ENCODE peak calls at places on chromosomes 13 and 19, in ten cellular contexts. K is right atrium auricular region, X is Peyer's patch, A is Panc1, J is thoracic aorta, P is cardiac muscle cell, O is lower lobe of right lung, S is esophagus squamous epithelium, L is lung, F is aorta. G is an unnamed sample. For H3K36me3 and H3K9me3, the result is how much of the 10 kb centered on the place peaks cover.

GRCh38 chr19:50673118-50673517 is 23.9 kb downstream of the C19orf81 start:
- DNase-seq in K (no peak), X (no peak), A (no peak), J (no peak), P (no peak), O (no peak), S (no peak), L (no peak), F (no peak), G (no peak)

GRCh38 chr19:16386619-16387240 is 62.1 kb downstream of the KLF2 start:
- DNase-seq in K (peak), X (peak), A (peak), J (no peak), P (peak), O (no peak), S (no peak), L (no peak), F (no peak), G (peak)

GRCh38 chr13:100230813-100231575 is 142.1 kb downstream of the PCCA start:
- DNase-seq in K (no peak), X (no peak), A (no peak), J (no peak), P (peak), O (no peak), S (no peak), L (no peak), F (no peak), G (no peak)

GRCh38 chr19:32129141-32129540 is 216.3 kb upstream of the ZNF507 start:
- DNase-seq in K (no peak), X (no peak), A (no peak), J (no peak), P (no peak), O (no peak), S (no peak), L (no peak), F (no peak), G (no peak)

GRCh38 chr19:38596057-38596981 is 21.4 kb downstream of the MAP4K1 start:
- DNase-seq in K (no peak), X (peak), A (peak), J (no peak), P (peak), O (peak), S (no peak), L (peak), F (no peak), G (peak)

GRCh38 chr13:32153056-32153455 is 121.5 kb downstream of the FRY start:
- DNase-seq in K (no peak), X (no peak), A (no peak), J (no peak), P (no peak), O (no peak), S (no peak), L (no peak), F (no peak), G (no peak)

GRCh38 chr19:35000647-35001501 is 751 bp downstream of the GRAMD1A start:
- DNase-seq in K (no peak), X (peak), A (no peak), J (no peak), P (peak), O (peak), S (no peak), L (no peak), F (no peak), G (no peak)

GRCh38 chr19:39410620-39411005 is 1.9 kb upstream of the PLEKHG2 start:
- DNase-seq in K (no peak), X (no peak), A (no peak), J (no peak), P (no peak), O (no peak), S (no peak), L (no peak), F (no peak), G (no peak)

GRCh38 chr13:25167775-25168174 is 4.3 kb downstream of the AMER2 start:
- DNase-seq in K (no peak), X (no peak), A (no peak), J (no peak), P (no peak), O (no peak), S (no peak), L (no peak), F (no peak), G (no peak)

GRCh38 chr19:32471095-32471494 is 65.5 kb downstream of the DPY19L3 start:
- DNase-seq in K (no peak), X (no peak), A (no peak), J (no peak), P (no peak), O (no peak), S (no peak), L (no peak), F (no peak), G (no peak)

GRCh38 chr19:30557212-30557611 is 185.0 kb downstream of the ZNF536 start:
- DNase-seq in K (no peak), X (peak), A (no peak), J (no peak), P (no peak), O (no peak), S (no peak), L (no peak), F (no peak), G (no peak)

GRCh38 chr13:97911311-97912138 is 42.0 kb upstream of the IPO5 start:
- DNase-seq in K (no peak), X (no peak), A (peak), J (no peak), P (no peak), O (no peak), S (no peak), L (no peak), F (no peak), G (peak)

GRCh38 chr19:12156254-12157058 is at the start of gene ZNF625:
- DNase-seq in K (peak), X (peak), A (no peak), J (peak), P (peak), O (peak), S (no peak), L (peak), F (peak), G (peak)

GRCh38 chr19:38730731-38731589 is 13.3 kb downstream of the CAPN12 start:
- DNase-seq in K (no peak), X (peak), A (no peak), J (no peak), P (no peak), O (peak), S (no peak), L (no peak), F (peak), G (no peak)

DNA sequence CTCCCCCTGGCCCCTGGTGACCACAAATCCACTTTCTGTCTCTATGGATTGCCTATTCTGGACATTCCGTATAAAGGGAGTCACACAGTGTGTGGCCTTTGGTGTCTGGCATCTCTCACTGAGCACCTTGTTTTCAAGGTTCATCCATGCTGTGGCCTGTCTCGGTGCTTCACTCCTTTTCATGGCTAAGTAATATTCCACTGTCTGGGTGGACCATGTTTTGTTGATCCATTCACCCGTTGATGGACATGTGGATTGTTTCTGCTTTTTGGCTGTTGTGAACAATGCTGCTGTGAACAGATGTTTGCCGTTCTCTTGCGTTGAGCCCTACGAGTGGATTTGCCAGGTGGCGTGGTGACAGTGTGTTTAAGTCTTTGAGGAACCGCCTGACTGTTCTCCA is 10.6 kb downstream of the EVI5L start:
- DNase-seq in K (no peak), X (no peak), A (no peak), J (no peak), P (no peak), O (no peak), S (no peak), L (no peak), F (peak), G (no peak)
- H3K36me3 ChIP-seq in K (under half), X (under half), A (under half), J (under half), P (under half), O (under half), S (under half), L (under half), F (under half), G (under half)

GRCh38 chr13:40480012-40480914 is 186.2 kb downstream of the FOXO1 start:
- DNase-seq in K (no peak), X (no peak), A (no peak), J (no peak), P (peak), O (no peak), S (no peak), L (no peak), F (no peak), G (no peak)
- H3K27ac ChIP-seq in K (no peak), X (no peak), A (no peak), J (no peak), P (peak), O (no peak), S (no peak), L (peak), F (no peak), G (no peak)

GRCh38 chr19:51977346-51977745 is 9.3 kb downstream of the ZNF350 start:
- DNase-seq in K (no peak), X (no peak), A (no peak), J (no peak), P (no peak), O (no peak), S (no peak), L (no peak), F (no peak), G (no peak)

GRCh38 chr19:51976852-51977251 is 9.8 kb downstream of the ZNF350 start:
- DNase-seq in K (no peak), X (no peak), A (no peak), J (no peak), P (no peak), O (no peak), S (no peak), L (no peak), F (no peak), G (no peak)

GRCh38 chr19:51980116-51980736 is 6.4 kb downstream of the ZNF350 start:
- DNase-seq in K (no peak), X (no peak), A (no peak), J (no peak), P (no peak), O (no peak), S (no peak), L (no peak), F (no peak), G (no peak)

GRCh38 chr19:51983361-51983760 is 3.3 kb downstream of the ZNF350 start:
- DNase-seq in K (no peak), X (no peak), A (no peak), J (no peak), P (no peak), O (no peak), S (no peak), L (no peak), F (no peak), G (no peak)

GRCh38 chr19:51978882-51979281 is 7.8 kb downstream of the ZNF350 start:
- DNase-seq in K (no peak), X (no peak), A (no peak), J (no peak), P (no peak), O (no peak), S (no peak), L (no peak), F (no peak), G (no peak)
- H3K9me3 ChIP-seq in K (under half), X (half or more), A (under half), J (half or more), P (under half), O (half or more), S (half or more), L (under half), F (under half), G (under half)

GRCh38 chr19:7074705-7075282 is 5.3 kb downstream of the ZNF557 start:
- DNase-seq in K (no peak), X (no peak), A (no peak), J (no peak), P (no peak), O (no peak), S (no peak), L (no peak), F (no peak), G (no peak)
- H3K36me3 ChIP-seq in K (half or more), X (half or more), A (under half), J (half or more), P (under half), O (half or more), S (half or more), L (half or more), F (under half), G (under half)

DNA sequence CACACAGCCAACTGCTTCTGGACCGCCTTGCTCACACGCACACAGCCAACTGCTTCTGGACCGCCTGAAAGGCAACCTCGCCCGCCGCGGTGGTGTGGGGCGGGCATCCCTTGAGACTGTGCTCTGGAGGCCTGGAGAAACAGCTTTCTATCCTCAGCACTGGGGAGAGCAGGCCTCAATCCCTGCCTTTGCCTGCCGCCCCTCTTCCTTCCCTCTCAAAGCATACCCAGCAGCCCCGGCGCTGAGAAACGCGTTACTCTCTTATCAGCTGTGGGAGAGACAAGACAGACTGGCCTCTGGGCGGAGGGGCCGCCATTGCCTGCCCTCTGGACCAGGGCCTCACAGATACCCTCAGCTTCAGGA is 2.9 kb downstream of the LIPE start:
- DNase-seq in K (no peak), X (no peak), A (no peak), J (no peak), P (no peak), O (no peak), S (no peak), L (no peak), F (no peak), G (no peak)
- H3K27ac ChIP-seq in K (peak), X (no peak), A (no peak), J (no peak), P (peak), O (no peak), S (no peak), L (no peak), F (no peak), G (no peak)

GRCh38 chr19:44196772-44197171 is 15.6 kb upstream of the ZNF227 start:
- DNase-seq in K (no peak), X (no peak), A (no peak), J (no peak), P (no peak), O (no peak), S (no peak), L (no peak), F (no peak), G (no peak)
- H3K9me3 ChIP-seq in K (under half), X (under half), A (under half), J (under half), P (under half), O (under half), S (under half), L (under half), F (under half), G (under half)

GRCh38 chr19:1121395-1121794 is 17.6 kb downstream of the GPX4 start:
- DNase-seq in K (no peak), X (no peak), A (no peak), J (no peak), P (no peak), O (no peak), S (no peak), L (no peak), F (no peak), G (no peak)

GRCh38 chr19:1118999-1119398 is 15.2 kb downstream of the GPX4 start:
- DNase-seq in K (no peak), X (no peak), A (no peak), J (no peak), P (no peak), O (no peak), S (no peak), L (no peak), F (no peak), G (no peak)

GRCh38 chr19:1117654-1118053 is 13.9 kb downstream of the GPX4 start:
- DNase-seq in K (no peak), X (no peak), A (no peak), J (no peak), P (no peak), O (peak), S (no peak), L (no peak), F (no peak), G (no peak)

GRCh38 chr19:1122021-1122971 is 18.5 kb downstream of the GPX4 start:
- DNase-seq in K (no peak), X (no peak), A (no peak), J (no peak), P (no peak), O (peak), S (no peak), L (no peak), F (no peak), G (no peak)

DNA sequence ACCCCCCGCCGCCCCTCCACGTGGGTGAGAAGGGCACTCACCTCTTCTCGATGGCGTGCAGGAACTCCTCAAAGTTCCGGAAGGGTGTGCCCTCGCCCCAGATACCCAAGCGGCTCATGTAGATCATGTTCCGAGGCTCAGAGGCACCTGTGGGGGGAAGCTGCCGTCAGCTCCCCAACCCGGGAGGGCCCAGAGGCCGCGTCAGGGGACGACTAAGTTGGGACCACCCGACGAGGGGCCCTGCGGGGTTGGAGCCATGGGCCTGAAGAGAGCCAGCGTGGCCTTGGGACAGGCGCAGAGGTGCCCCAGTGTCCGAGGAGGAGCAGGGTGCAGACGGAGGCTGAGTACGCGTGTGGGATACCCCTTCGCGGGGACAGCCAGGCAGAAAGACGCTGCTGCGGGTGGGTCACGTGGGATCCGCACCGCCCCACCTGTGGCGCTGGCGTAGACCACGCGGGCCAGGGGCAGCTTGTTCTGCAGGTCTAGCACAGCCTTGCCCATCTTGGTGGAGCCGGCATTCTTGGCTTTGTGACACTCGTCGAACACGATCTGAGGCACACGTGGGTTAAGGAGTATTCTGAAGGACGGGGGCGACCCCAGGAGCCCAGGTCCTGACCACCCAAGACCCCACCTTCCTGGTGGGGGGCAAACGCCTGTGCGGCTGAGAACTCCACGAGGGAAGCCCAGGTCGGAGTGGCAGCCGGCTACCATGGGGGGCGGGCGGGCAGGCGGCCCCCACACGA is 15.9 kb downstream of the GPX4 start:
- DNase-seq in K (no peak), X (no peak), A (no peak), J (no peak), P (no peak), O (no peak), S (no peak), L (no peak), F (no peak), G (no peak)
- H3K36me3 ChIP-seq in K (half or more), X (half or more), A (under half), J (half or more), P (under half), O (half or more), S (half or more), L (under half), F (under half), G (under half)

GRCh38 chr19:49492573-49493411 is 3.4 kb upstream of the RPS11 start:
- DNase-seq in K (no peak), X (no peak), A (no peak), J (no peak), P (no peak), O (no peak), S (no peak), L (no peak), F (no peak), G (no peak)

GRCh38 chr19:49490287-49491029 is 3.0 kb downstream of the RPL13A start:
- DNase-seq in K (no peak), X (no peak), A (no peak), J (no peak), P (no peak), O (no peak), S (no peak), L (no peak), F (no peak), G (no peak)

GRCh38 chr19:49489601-49490167 is 2.3 kb downstream of the RPL13A start:
- DNase-seq in K (no peak), X (peak), A (no peak), J (no peak), P (no peak), O (no peak), S (no peak), L (no peak), F (no peak), G (no peak)

GRCh38 chr19:49491030-49491803 is 3.8 kb downstream of the RPL13A start:
- DNase-seq in K (no peak), X (no peak), A (no peak), J (no peak), P (no peak), O (no peak), S (no peak), L (no peak), F (no peak), G (no peak)

DNA sequence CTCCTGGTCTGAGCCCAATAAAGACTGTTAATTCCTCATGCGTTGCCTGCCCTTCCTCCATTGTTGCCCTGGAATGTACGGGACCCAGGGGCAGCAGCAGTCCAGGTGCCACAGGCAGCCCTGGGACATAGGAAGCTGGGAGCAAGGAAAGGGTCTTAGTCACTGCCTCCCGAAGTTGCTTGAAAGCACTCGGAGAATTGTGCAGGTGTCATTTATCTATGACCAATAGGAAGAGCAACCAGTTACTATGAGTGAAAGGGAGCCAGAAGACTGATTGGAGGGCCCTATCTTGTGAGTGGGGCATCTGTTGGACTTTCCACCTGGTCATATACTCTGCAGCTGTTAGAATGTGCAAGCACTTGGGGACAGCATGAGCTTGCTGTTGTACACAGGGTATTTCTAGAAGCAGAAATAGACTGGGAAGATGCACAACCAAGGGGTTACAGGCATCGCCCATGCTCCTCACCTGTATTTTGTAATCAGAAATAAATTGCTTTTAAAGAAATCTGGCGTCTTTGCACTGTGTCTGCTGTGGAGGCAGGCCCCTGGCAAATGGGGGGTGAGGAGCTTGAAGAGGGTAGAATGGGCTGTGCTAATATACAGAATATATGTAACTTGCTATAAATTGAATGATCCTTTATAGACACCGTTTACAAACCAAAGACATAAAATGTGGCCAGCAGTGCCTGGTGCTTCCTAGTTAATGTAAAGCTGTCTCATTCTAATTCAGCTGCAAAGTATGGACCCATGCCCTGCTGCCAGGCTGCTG is 4.2 kb upstream of the RPS11 start:
- DNase-seq in K (no peak), X (no peak), A (no peak), J (no peak), P (no peak), O (no peak), S (no peak), L (no peak), F (no peak), G (no peak)
- H3K27ac ChIP-seq in K (no peak), X (no peak), A (no peak), J (no peak), P (peak), O (no peak), S (no peak), L (no peak), F (no peak), G (no peak)

DNA sequence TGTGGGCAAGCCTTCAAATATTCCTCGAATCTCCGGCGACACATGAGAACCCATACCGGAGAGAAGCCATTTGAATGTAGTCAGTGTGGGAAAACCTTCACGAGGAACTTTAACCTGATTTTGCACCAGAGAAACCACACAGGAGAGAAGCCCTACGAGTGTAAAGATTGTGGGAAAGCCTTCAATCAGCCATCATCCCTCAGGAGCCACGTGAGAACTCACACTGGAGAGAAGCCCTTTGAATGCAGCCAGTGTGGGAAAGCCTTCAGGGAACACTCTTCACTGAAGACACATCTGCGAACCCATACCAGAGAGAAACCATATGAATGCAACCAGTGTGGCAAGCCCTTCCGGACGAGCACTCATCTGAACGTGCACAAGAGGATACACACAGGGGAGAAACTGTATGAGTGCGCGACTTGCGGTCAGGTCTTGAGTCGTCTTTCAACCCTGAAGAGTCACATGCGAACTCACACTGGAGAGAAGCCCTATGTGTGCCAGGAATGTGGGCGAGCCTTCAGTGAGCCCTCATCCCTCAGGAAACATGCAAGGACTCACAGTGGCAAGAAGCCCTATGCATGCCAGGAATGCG is 28.8 kb downstream of the ZNF333 start:
- DNase-seq in K (no peak), X (no peak), A (no peak), J (no peak), P (no peak), O (no peak), S (no peak), L (no peak), F (no peak), G (no peak)
- H3K9me3 ChIP-seq in K (under half), X (under half), A (half or more), J (half or more), P (under half), O (half or more), S (half or more), L (half or more), F (under half), G (under half)

G was measured in iPS DF 6.9.